ENCODE peak calls at places on chromosomes 16 and 17, in ten cellular contexts. One of them, this sample, is unnamed.

GRCh38 chr17:19705201-19705600 is 11.2 kb downstream of the SLC47A2 start:
- DNase-seq in fibroblast of pulmonary artery: no peak
- DNase-seq in Caco-2: no peak
- DNase-seq in sigmoid colon: no peak
- DNase-seq in stomach: no peak
- DNase-seq in epithelial cell of proximal tubule: no peak
- DNase-seq in ovary: no peak
- DNase-seq in HFF-Myc: no peak
- DNase-seq in astrocyte of the spinal cord: no peak
- DNase-seq in vagina: no peak
- DNase-seq in this sample: no peak

GRCh38 chr16:25078386-25078978 is 33.1 kb upstream of the LCMT1 start:
- DNase-seq in fibroblast of pulmonary artery: no peak
- DNase-seq in astrocyte of the spinal cord: no peak
- DNase-seq in sigmoid colon: no peak
- DNase-seq in epithelial cell of proximal tubule: no peak
- DNase-seq in HFF-Myc: no peak
- DNase-seq in vagina: no peak
- DNase-seq in ovary: no peak
- DNase-seq in Caco-2: no peak
- DNase-seq in stomach: no peak
- DNase-seq in this sample: no peak

GRCh38 chr17:44759096-44759915 is 518 bp downstream of the ADAM11 start:
- DNase-seq in vagina: no peak
- DNase-seq in sigmoid colon: no peak
- DNase-seq in astrocyte of the spinal cord: no peak
- DNase-seq in Caco-2: no peak
- DNase-seq in stomach: no peak
- DNase-seq in ovary: no peak
- DNase-seq in fibroblast of pulmonary artery: no peak
- DNase-seq in epithelial cell of proximal tubule: no peak
- DNase-seq in HFF-Myc: no peak
- DNase-seq in this sample: no peak

GRCh38 chr17:61000911-61001310 is 323.3 kb downstream of the BCAS3 start:
- DNase-seq in astrocyte of the spinal cord: peak
- DNase-seq in sigmoid colon: no peak
- DNase-seq in fibroblast of pulmonary artery: peak
- DNase-seq in vagina: no peak
- DNase-seq in ovary: no peak
- DNase-seq in HFF-Myc: peak
- DNase-seq in stomach: no peak
- DNase-seq in epithelial cell of proximal tubule: peak
- DNase-seq in Caco-2: no peak
- DNase-seq in this sample: peak

GRCh38 chr17:50467114-50467854 is 1.4 kb downstream of the CHAD start:
- DNase-seq in stomach: no peak
- DNase-seq in epithelial cell of proximal tubule: no peak
- DNase-seq in vagina: no peak
- DNase-seq in fibroblast of pulmonary artery: no peak
- DNase-seq in HFF-Myc: no peak
- DNase-seq in Caco-2: no peak
- DNase-seq in ovary: no peak
- DNase-seq in astrocyte of the spinal cord: no peak
- DNase-seq in sigmoid colon: peak
- DNase-seq in this sample: no peak

GRCh38 chr16:842061-842476 is 41.5 kb upstream of the GNG13 start:
- DNase-seq in vagina: no peak
- DNase-seq in sigmoid colon: no peak
- DNase-seq in Caco-2: no peak
- DNase-seq in astrocyte of the spinal cord: no peak
- DNase-seq in HFF-Myc: no peak
- DNase-seq in ovary: no peak
- DNase-seq in stomach: no peak
- DNase-seq in fibroblast of pulmonary artery: peak
- DNase-seq in epithelial cell of proximal tubule: no peak
- DNase-seq in this sample: no peak

GRCh38 chr17:39629894-39630293 is 3.1 kb downstream of the PPP1R1B start:
- DNase-seq in sigmoid colon: no peak
- DNase-seq in vagina: no peak
- DNase-seq in ovary: no peak
- DNase-seq in astrocyte of the spinal cord: no peak
- DNase-seq in HFF-Myc: no peak
- DNase-seq in epithelial cell of proximal tubule: no peak
- DNase-seq in fibroblast of pulmonary artery: no peak
- DNase-seq in stomach: no peak
- DNase-seq in Caco-2: no peak
- DNase-seq in this sample: no peak

GRCh38 chr16:85718682-85719081 is 29.9 kb upstream of the GINS2 start:
- DNase-seq in stomach: peak
- DNase-seq in astrocyte of the spinal cord: no peak
- DNase-seq in epithelial cell of proximal tubule: no peak
- DNase-seq in fibroblast of pulmonary artery: no peak
- DNase-seq in ovary: no peak
- DNase-seq in HFF-Myc: no peak
- DNase-seq in Caco-2: no peak
- DNase-seq in sigmoid colon: no peak
- DNase-seq in vagina: no peak
- DNase-seq in this sample: no peak

GRCh38 chr17:73293480-73293911 is 18.3 kb downstream of the CDC42EP4 start:
- DNase-seq in Caco-2: no peak
- DNase-seq in astrocyte of the spinal cord: peak
- DNase-seq in ovary: no peak
- DNase-seq in epithelial cell of proximal tubule: peak
- DNase-seq in stomach: peak
- DNase-seq in vagina: no peak
- DNase-seq in sigmoid colon: peak
- DNase-seq in fibroblast of pulmonary artery: peak
- DNase-seq in HFF-Myc: no peak
- DNase-seq in this sample: no peak

GRCh38 chr16:48574148-48574547 is 35.8 kb downstream of the N4BP1 start:
- DNase-seq in vagina: no peak
- DNase-seq in astrocyte of the spinal cord: no peak
- DNase-seq in sigmoid colon: no peak
- DNase-seq in epithelial cell of proximal tubule: no peak
- DNase-seq in stomach: no peak
- DNase-seq in fibroblast of pulmonary artery: peak
- DNase-seq in ovary: no peak
- DNase-seq in HFF-Myc: no peak
- DNase-seq in Caco-2: no peak
- DNase-seq in this sample: no peak

DNA sequence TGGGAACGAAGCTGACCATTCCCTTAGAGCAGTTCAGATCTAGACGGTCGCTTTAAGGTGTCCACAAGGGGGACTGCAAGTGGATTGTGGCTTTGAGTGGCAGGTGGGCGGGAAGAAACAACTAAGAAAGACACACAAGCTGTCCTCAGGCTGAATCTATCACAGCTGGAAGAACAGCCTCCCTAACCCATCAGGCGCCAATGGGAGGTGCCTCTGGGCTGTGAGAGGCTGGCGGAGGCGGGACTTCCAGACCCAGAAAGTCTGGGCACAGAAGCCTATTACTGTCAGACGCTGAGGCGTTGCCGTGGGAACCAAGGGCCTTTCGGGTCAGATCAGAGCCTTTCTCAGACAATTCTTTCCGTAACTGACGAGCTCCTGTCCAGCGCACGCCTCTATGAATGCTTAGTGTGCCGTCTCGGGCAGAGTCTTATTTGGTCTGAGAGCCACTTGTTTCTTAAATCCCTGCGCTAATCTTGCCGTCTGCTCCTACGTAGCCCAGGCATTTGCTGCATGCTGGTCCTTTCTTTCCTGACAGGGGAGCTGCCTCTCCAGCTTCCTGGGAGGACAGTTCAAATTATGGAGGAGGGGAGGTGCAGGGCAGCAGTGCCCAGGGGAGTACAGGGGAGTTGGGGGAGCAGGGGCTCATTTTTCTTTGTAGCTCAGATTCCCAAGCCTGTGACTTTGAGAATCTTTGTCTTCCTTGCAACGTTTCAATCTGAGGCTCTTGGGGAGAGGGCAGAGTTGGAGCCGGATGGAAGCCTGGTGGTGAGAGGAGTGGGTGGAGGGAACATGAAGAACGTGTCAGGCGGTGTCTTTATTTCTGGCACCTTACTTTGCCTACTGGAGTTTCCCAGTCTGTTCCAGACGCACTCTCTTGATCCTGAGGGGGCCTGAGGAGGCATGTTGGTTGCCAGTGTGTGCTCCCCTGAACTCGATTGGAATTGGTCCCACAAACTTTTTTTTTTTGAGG is 618.7 kb downstream of the KCNJ18 start:
- DNase-seq in ovary: no peak
- DNase-seq in fibroblast of pulmonary artery: no peak
- DNase-seq in astrocyte of the spinal cord: no peak
- DNase-seq in epithelial cell of proximal tubule: no peak
- DNase-seq in HFF-Myc: no peak
- DNase-seq in Caco-2: peak
- DNase-seq in vagina: no peak
- DNase-seq in sigmoid colon: no peak
- DNase-seq in stomach: no peak
- DNase-seq in this sample: no peak
- TF ChIP-seq CTCF in ovary: no peak
- TF ChIP-seq CTCF in fibroblast of pulmonary artery: no peak
- TF ChIP-seq CTCF in astrocyte of the spinal cord: no peak
- TF ChIP-seq CTCF in epithelial cell of proximal tubule: no peak
- TF ChIP-seq CTCF in HFF-Myc: no peak
- TF ChIP-seq CTCF in Caco-2: no peak
- TF ChIP-seq CTCF in vagina: no peak
- TF ChIP-seq CTCF in sigmoid colon: no peak
- TF ChIP-seq CTCF in stomach: no peak
- TF ChIP-seq CTCF in this sample: no peak

GRCh38 chr17:41678907-41679739 is 9.6 kb upstream of the EIF1 start:
- DNase-seq in vagina: no peak
- DNase-seq in epithelial cell of proximal tubule: peak
- DNase-seq in sigmoid colon: peak
- DNase-seq in fibroblast of pulmonary artery: peak
- DNase-seq in stomach: no peak
- DNase-seq in astrocyte of the spinal cord: peak
- DNase-seq in HFF-Myc: peak
- DNase-seq in ovary: no peak
- DNase-seq in Caco-2: no peak
- DNase-seq in this sample: no peak

GRCh38 chr17:41672153-41672552 is 16.5 kb upstream of the EIF1 start:
- DNase-seq in astrocyte of the spinal cord: no peak
- DNase-seq in vagina: no peak
- DNase-seq in HFF-Myc: no peak
- DNase-seq in Caco-2: no peak
- DNase-seq in ovary: no peak
- DNase-seq in stomach: no peak
- DNase-seq in fibroblast of pulmonary artery: no peak
- DNase-seq in epithelial cell of proximal tubule: no peak
- DNase-seq in sigmoid colon: no peak
- DNase-seq in this sample: no peak

GRCh38 chr17:41679740-41680425 is 8.8 kb upstream of the EIF1 start:
- DNase-seq in ovary: no peak
- DNase-seq in vagina: no peak
- DNase-seq in Caco-2: no peak
- DNase-seq in epithelial cell of proximal tubule: no peak
- DNase-seq in sigmoid colon: no peak
- DNase-seq in fibroblast of pulmonary artery: no peak
- DNase-seq in HFF-Myc: no peak
- DNase-seq in stomach: no peak
- DNase-seq in astrocyte of the spinal cord: no peak
- DNase-seq in this sample: no peak

GRCh38 chr17:41678411-41678906 is 10.2 kb upstream of the EIF1 start:
- DNase-seq in HFF-Myc: no peak
- DNase-seq in vagina: no peak
- DNase-seq in astrocyte of the spinal cord: peak
- DNase-seq in epithelial cell of proximal tubule: peak
- DNase-seq in Caco-2: no peak
- DNase-seq in sigmoid colon: peak
- DNase-seq in stomach: no peak
- DNase-seq in ovary: no peak
- DNase-seq in fibroblast of pulmonary artery: peak
- DNase-seq in this sample: no peak

GRCh38 chr17:41676058-41676419 is 12.6 kb upstream of the EIF1 start:
- DNase-seq in astrocyte of the spinal cord: no peak
- DNase-seq in stomach: no peak
- DNase-seq in ovary: no peak
- DNase-seq in Caco-2: no peak
- DNase-seq in fibroblast of pulmonary artery: no peak
- DNase-seq in epithelial cell of proximal tubule: no peak
- DNase-seq in HFF-Myc: no peak
- DNase-seq in vagina: no peak
- DNase-seq in sigmoid colon: no peak
- DNase-seq in this sample: no peak
- H3K4me3 ChIP-seq in astrocyte of the spinal cord: no peak
- H3K4me3 ChIP-seq in stomach: no peak
- H3K4me3 ChIP-seq in ovary: no peak
- H3K4me3 ChIP-seq in Caco-2: no peak
- H3K4me3 ChIP-seq in fibroblast of pulmonary artery: no peak
- H3K4me3 ChIP-seq in epithelial cell of proximal tubule: peak
- H3K4me3 ChIP-seq in HFF-Myc: no peak
- H3K4me3 ChIP-seq in vagina: no peak
- H3K4me3 ChIP-seq in sigmoid colon: no peak
- H3K4me3 ChIP-seq in this sample: no peak

DNA sequence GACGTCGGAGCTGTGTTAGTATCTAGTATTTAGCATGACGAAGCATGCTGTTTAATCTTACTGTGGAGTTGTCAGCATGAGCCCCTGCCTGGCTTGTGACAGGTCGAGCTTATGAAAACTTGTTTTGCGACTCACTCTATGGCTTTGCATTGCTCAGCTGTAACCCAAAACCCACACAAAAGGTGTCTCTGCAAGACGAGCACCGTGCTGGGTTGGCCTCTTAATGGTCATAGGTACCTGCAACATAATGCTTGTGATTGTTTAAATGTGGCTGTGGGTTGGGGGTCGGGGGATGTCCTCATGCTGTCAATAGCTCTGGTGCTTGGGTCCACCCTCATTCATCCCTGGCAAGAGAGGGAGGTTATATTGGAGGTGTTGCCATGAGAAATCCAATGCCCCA is 5.4 kb downstream of the NTN1 start:
- DNase-seq in ovary: no peak
- DNase-seq in Caco-2: no peak
- DNase-seq in epithelial cell of proximal tubule: no peak
- DNase-seq in fibroblast of pulmonary artery: no peak
- DNase-seq in vagina: no peak
- DNase-seq in sigmoid colon: no peak
- DNase-seq in astrocyte of the spinal cord: no peak
- DNase-seq in stomach: no peak
- DNase-seq in HFF-Myc: no peak
- DNase-seq in this sample: no peak
- TF ChIP-seq CTCF in ovary: no peak
- TF ChIP-seq CTCF in Caco-2: no peak
- TF ChIP-seq CTCF in epithelial cell of proximal tubule: no peak
- TF ChIP-seq CTCF in fibroblast of pulmonary artery: no peak
- TF ChIP-seq CTCF in vagina: no peak
- TF ChIP-seq CTCF in sigmoid colon: no peak
- TF ChIP-seq CTCF in astrocyte of the spinal cord: no peak
- TF ChIP-seq CTCF in stomach: no peak
- TF ChIP-seq CTCF in HFF-Myc: no peak
- TF ChIP-seq CTCF in this sample: no peak

DNA sequence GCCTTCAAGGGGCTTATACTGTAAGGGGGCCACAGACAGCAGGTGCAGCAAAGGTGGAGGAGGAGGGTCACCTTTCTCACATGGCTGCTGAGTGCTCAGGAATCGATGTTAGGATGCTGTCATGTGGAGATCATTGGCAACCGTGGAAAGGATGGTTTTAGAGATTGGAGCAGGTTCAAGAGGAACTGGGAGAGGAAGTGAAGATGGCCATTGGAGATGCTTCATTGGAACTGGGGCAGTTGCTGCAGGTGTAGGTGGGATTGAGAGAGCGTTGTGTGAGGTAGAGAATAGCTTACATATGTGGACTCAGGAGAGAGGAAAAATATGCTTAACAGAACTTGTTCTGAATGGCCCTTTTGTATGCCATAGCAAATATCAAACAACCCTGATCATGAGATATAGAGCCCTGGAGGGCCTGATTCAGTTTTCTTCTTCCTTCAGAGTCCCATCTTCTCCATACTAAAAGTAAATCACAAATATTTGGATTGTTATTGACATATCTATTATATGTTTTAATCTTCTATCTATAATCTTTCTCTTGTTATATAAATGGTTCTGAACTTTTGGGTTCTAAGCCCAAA is 40.8 kb downstream of the LDHD start:
- DNase-seq in vagina: no peak
- DNase-seq in astrocyte of the spinal cord: no peak
- DNase-seq in Caco-2: no peak
- DNase-seq in stomach: no peak
- DNase-seq in epithelial cell of proximal tubule: no peak
- DNase-seq in HFF-Myc: no peak
- DNase-seq in sigmoid colon: no peak
- DNase-seq in fibroblast of pulmonary artery: no peak
- DNase-seq in ovary: no peak
- DNase-seq in this sample: no peak
- H3K4me3 ChIP-seq in vagina: no peak
- H3K4me3 ChIP-seq in astrocyte of the spinal cord: no peak
- H3K4me3 ChIP-seq in Caco-2: no peak
- H3K4me3 ChIP-seq in stomach: no peak
- H3K4me3 ChIP-seq in epithelial cell of proximal tubule: no peak
- H3K4me3 ChIP-seq in HFF-Myc: no peak
- H3K4me3 ChIP-seq in sigmoid colon: no peak
- H3K4me3 ChIP-seq in fibroblast of pulmonary artery: no peak
- H3K4me3 ChIP-seq in ovary: no peak
- H3K4me3 ChIP-seq in this sample: no peak